ENCODE peak calls at places on chromosomes 16 and 17, in six cellular contexts. One of them, this sample, is unnamed.

GRCh38 chr17:45248132-45248936 is 13.6 kb downstream of the SPATA32 start:
- DNase-seq in fibroblast of the conjunctiva: no peak
- DNase-seq in NCI-H345: peak; percentile 59
- DNase-seq in cardiac muscle cell: no peak
- DNase-seq in NCI-H1417: peak; percentile 77
- DNase-seq in kidney: peak; percentile 90
- DNase-seq in this sample: peak; percentile 56

GRCh38 chr17:50173335-50173941 is 7.6 kb downstream of the SGCA start:
- DNase-seq in NCI-H345: no peak
- DNase-seq in NCI-H1417: no peak
- DNase-seq in fibroblast of the conjunctiva: peak; percentile 79
- DNase-seq in cardiac muscle cell: peak; percentile 61
- DNase-seq in kidney: peak; percentile 69
- DNase-seq in this sample: no peak

GRCh38 chr17:80192268-80192667 is 22.4 kb downstream of the CARD14 start:
- DNase-seq in fibroblast of the conjunctiva: no peak
- DNase-seq in NCI-H345: no peak
- DNase-seq in kidney: no peak
- DNase-seq in NCI-H1417: no peak
- DNase-seq in cardiac muscle cell: no peak
- DNase-seq in this sample: no peak

GRCh38 chr16:76970087-76970744 is 220.8 kb upstream of the MON1B start:
- DNase-seq in NCI-H1417: no peak
- DNase-seq in NCI-H345: no peak
- DNase-seq in cardiac muscle cell: no peak
- DNase-seq in kidney: no peak
- DNase-seq in fibroblast of the conjunctiva: no peak
- DNase-seq in this sample: no peak

GRCh38 chr16:11682655-11683096 is 14.4 kb downstream of the SNN start:
- DNase-seq in kidney: no peak
- DNase-seq in NCI-H1417: no peak
- DNase-seq in fibroblast of the conjunctiva: peak; percentile 16
- DNase-seq in cardiac muscle cell: no peak
- DNase-seq in NCI-H345: no peak
- DNase-seq in this sample: no peak

GRCh38 chr16:1101133-1101532 is 5.1 kb upstream of the C1QTNF8 start:
- DNase-seq in fibroblast of the conjunctiva: no peak
- DNase-seq in NCI-H345: peak; percentile 22
- DNase-seq in NCI-H1417: peak; percentile 13
- DNase-seq in cardiac muscle cell: no peak
- DNase-seq in kidney: no peak
- DNase-seq in this sample: no peak

GRCh38 chr17:78645421-78646295 is 68.5 kb upstream of the DNAH17 start:
- DNase-seq in kidney: peak; percentile 91
- DNase-seq in cardiac muscle cell: no peak
- DNase-seq in NCI-H345: no peak
- DNase-seq in fibroblast of the conjunctiva: no peak
- DNase-seq in NCI-H1417: no peak
- DNase-seq in this sample: no peak

GRCh38 chr17:39661744-39662541 is 3.2 kb upstream of the TCAP start:
- DNase-seq in NCI-H345: no peak
- DNase-seq in cardiac muscle cell: no peak
- DNase-seq in fibroblast of the conjunctiva: no peak
- DNase-seq in NCI-H1417: no peak
- DNase-seq in kidney: peak; percentile 67
- DNase-seq in this sample: no peak

GRCh38 chr16:56667581-56668571 is at the start of gene MT1G:
- DNase-seq in fibroblast of the conjunctiva: no peak
- DNase-seq in NCI-H1417: no peak
- DNase-seq in kidney: peak; percentile 84
- DNase-seq in cardiac muscle cell: peak; percentile 35
- DNase-seq in NCI-H345: no peak
- DNase-seq in this sample: peak; percentile 38

GRCh38 chr17:16287563-16288027 is 65.7 kb downstream of the CENPV start:
- DNase-seq in NCI-H345: no peak
- DNase-seq in kidney: no peak
- DNase-seq in NCI-H1417: no peak
- DNase-seq in fibroblast of the conjunctiva: peak; percentile 69
- DNase-seq in cardiac muscle cell: no peak
- DNase-seq in this sample: no peak

GRCh38 chr16:73289232-73289631 is 241.3 kb upstream of the ZFHX3 start:
- DNase-seq in kidney: no peak
- DNase-seq in cardiac muscle cell: no peak
- DNase-seq in NCI-H345: no peak
- DNase-seq in NCI-H1417: no peak
- DNase-seq in fibroblast of the conjunctiva: no peak
- DNase-seq in this sample: no peak

GRCh38 chr17:13550291-13550690 is 51.4 kb downstream of the HS3ST3A1 start:
- DNase-seq in cardiac muscle cell: no peak
- DNase-seq in fibroblast of the conjunctiva: no peak
- DNase-seq in NCI-H345: no peak
- DNase-seq in NCI-H1417: no peak
- DNase-seq in kidney: no peak
- DNase-seq in this sample: no peak

GRCh38 chr17:6589266-6589946 is 33.1 kb upstream of the PITPNM3 start:
- DNase-seq in cardiac muscle cell: no peak
- DNase-seq in NCI-H1417: no peak
- DNase-seq in fibroblast of the conjunctiva: no peak
- DNase-seq in NCI-H345: no peak
- DNase-seq in kidney: no peak
- DNase-seq in this sample: no peak

GRCh38 chr17:30600830-30601494 is 123.8 kb downstream of the GOSR1 start:
- DNase-seq in fibroblast of the conjunctiva: no peak
- DNase-seq in NCI-H1417: peak; percentile 77
- DNase-seq in kidney: no peak
- DNase-seq in NCI-H345: peak; percentile 18
- DNase-seq in cardiac muscle cell: peak; percentile 28
- DNase-seq in this sample: peak; percentile 29

GRCh38 chr17:40070895-40071719 is 8.3 kb downstream of the THRA start:
- DNase-seq in kidney: peak; percentile 94
- DNase-seq in fibroblast of the conjunctiva: no peak
- DNase-seq in NCI-H345: no peak
- DNase-seq in cardiac muscle cell: no peak
- DNase-seq in NCI-H1417: peak; percentile 53
- DNase-seq in this sample: no peak

GRCh38 chr17:59764292-59764741 is 56.9 kb downstream of the VMP1 start:
- DNase-seq in NCI-H1417: no peak
- DNase-seq in NCI-H345: no peak
- DNase-seq in fibroblast of the conjunctiva: no peak
- DNase-seq in kidney: no peak
- DNase-seq in cardiac muscle cell: no peak
- DNase-seq in this sample: no peak